ENCODE peak calls at places on chromosomes 1 and 21, in four cellular contexts. Q is BE2C, O is kidney epithelial cell, B is heart left ventricle. P is an unnamed sample. For H3K27me3, the result is how much of the 10 kb centered on the place peaks cover.

GRCh38 chr1:93699676-93700168 is 18.1 kb upstream of the BCAR3 start:
- DNase-seq in Q (no peak), B (no peak), O (no peak), P (no peak)

GRCh38 chr1:162632743-162633326 is 571 bp downstream of the DDR2 start:
- DNase-seq in Q (no peak), O (no peak), B (no peak), P (no peak)

GRCh38 chr1:221217029-221217428 is 337.8 kb downstream of the HLX start:
- DNase-seq in O (no peak), B (no peak), Q (no peak), P (no peak)

GRCh38 chr1:27656157-27656893 is 15.7 kb downstream of the IFI6 start:
- DNase-seq in B (peak), O (no peak), Q (no peak), P (peak)

GRCh38 chr1:210598135-210598652 is 269.5 kb downstream of the HHAT start:
- DNase-seq in Q (no peak), B (no peak), O (peak), P (peak)

GRCh38 chr21:42850866-42851391 is 28.4 kb downstream of the WDR4 start:
- DNase-seq in O (no peak), Q (peak), B (no peak), P (no peak)

GRCh38 chr1:37391181-37391949 is 83.0 kb upstream of the ZC3H12A start:
- DNase-seq in Q (peak), O (no peak), B (no peak), P (no peak)

GRCh38 chr1:24481843-24482610 is 20.6 kb upstream of the RCAN3 start:
- DNase-seq in B (no peak), Q (no peak), O (no peak), P (no peak)

GRCh38 chr1:49036700-49037099 is 260.0 kb upstream of the BEND5 start:
- DNase-seq in O (no peak), Q (no peak), B (no peak), P (no peak)
- TF ChIP-seq CTCF in O (no peak), Q (peak), B (no peak), P (no peak)

DNA sequence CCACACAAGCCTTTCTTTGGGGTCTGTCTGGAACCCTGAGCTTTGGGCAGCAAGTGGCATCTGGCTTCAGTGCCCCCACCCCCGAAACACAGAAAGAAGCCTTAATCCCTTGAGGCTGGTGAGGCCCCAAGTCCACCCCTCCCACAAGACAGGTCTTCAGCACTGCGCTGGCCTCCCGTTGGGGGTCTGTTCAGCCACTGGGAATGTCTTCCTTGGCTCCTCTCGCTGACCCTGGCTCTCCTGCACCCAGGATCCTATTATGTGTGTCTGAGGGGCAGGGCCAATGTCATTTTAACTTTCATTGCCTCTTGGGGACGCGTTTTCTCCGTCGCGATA is 26.9 kb downstream of the ATP8B2 start:
- DNase-seq in B (no peak), O (no peak), Q (no peak), P (no peak)
- H3K4me3 ChIP-seq in B (peak), O (no peak), Q (peak), P (no peak)

DNA sequence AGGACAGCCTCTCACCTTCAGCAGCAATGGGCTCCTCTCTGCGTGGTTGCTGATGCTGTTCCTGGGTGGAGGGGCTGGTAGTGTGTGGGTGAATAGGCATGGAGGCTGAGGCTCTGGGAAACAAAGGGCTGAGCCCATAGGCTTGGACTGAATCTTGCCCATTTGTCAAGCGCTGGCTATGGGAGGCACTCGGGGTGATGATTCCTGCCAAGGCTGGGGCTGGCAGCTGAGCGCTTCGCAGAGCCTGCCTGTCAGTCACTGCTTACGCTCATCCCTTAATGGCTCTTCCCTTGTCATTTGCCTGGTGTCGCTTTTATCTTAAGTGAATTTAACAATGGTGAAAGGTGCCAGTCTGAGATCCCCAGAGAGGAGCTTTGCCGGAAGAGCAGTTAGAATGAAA is 353.3 kb downstream of the PBX1 start:
- DNase-seq in B (peak), Q (no peak), O (no peak), P (no peak)
- H3K27me3 ChIP-seq in B (under half), Q (under half), O (under half), P (under half)

DNA sequence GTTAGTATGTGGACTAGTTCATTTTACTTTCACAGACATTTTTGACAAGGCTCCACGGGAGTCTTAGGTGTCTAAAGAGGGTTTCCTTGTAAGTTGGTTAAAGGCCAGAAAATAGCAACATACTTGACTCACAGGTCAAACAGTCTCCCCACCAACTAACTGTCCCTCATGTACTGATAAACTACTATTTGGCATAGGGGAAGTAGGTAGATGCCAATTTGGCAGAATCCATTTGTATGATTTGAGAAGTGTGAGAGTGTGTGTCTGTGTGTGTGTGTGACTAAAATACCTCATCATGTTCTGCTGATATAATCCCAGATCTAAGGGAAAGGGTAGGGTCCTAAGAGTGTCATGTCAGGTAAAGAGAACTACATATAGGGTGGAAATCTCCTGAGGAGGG is 151.8 kb downstream of the KCTD3 start:
- DNase-seq in Q (no peak), O (no peak), B (no peak), P (no peak)
- TF ChIP-seq CTCF in Q (no peak), O (no peak), B (no peak), P (no peak)

DNA sequence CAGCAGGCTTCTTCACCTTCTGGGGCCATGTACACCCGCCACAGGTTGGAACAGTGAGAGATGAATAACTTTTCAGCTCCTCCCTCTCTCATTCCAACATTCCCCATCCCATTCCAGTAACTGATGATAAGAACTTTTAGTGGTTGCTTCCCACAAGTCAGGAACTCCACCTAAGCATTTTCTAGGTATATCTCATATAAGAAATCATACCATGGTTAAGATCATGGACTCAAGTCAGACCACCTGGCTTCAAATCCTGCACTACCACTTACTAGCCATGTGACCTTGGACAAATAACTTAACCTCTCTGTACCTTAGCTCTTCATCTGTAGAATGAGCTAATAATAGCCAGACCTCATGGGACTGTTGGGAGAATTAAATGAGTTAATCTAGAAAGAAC is 42.6 kb upstream of the RGS8 start:
- DNase-seq in B (no peak), Q (no peak), O (no peak), P (no peak)
- H3K4me3 ChIP-seq in B (no peak), Q (no peak), O (no peak), P (no peak)

GRCh38 chr1:58574816-58575215 is 2.2 kb downstream of the TACSTD2 start:
- DNase-seq in O (no peak), Q (no peak), B (no peak), P (no peak)
- H3K27me3 ChIP-seq in O (under half), Q (under half), B (half or more), P (under half)

GRCh38 chr1:154937051-154937987 is 800 bp upstream of the PMVK start:
- DNase-seq in Q (peak), B (peak), O (peak), P (peak)
- TF ChIP-seq CTCF in Q (peak), B (peak), O (peak), P (peak)

DNA sequence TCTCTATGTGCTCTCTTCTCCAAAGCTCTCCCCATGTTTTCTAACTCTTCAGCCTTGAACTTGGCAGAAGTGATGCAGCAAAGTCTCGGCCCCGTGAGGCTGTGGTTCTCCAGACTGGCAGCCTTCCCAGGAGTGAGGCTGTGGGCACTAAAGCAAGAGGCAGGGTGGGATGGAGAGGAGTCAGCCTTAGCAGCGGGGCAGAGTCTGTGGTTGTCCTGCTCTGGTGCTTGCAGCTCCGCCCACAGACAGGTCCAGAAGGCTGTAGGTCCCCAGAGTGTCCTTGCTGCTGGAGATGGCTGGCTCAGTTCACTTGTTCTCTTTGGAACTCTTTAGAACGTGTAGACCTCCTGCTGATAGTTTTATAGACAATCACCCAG is 142.6 kb downstream of the AJAP1 start:
- DNase-seq in B (no peak), O (no peak), Q (no peak), P (no peak)
- H3K4me3 ChIP-seq in B (no peak), O (no peak), Q (no peak), P (no peak)